ENCODE peak calls at places on chromosomes 12 and 14, in nine cellular contexts. One of them, this sample, is unnamed.

GRCh38 chr14:74275265-74275841 is 27.4 kb downstream of the ABCD4 start:
- DNase-seq in ACHN: no peak
- DNase-seq in lung microvascular endothelial cell: no peak
- DNase-seq in activated B cell treated with CpG ODN at 0.5 μM for 24 hours: no peak
- DNase-seq in fibroblast of gingiva: peak
- DNase-seq in PC-3: peak
- DNase-seq in Kasumi-1: no peak
- DNase-seq in GM20000: no peak
- DNase-seq in Right ventricle myocardium superior: no peak
- DNase-seq in this sample: no peak

GRCh38 chr12:110813298-110813697 is 33.5 kb upstream of the CCDC63 start:
- DNase-seq in ACHN: no peak
- DNase-seq in activated B cell treated with CpG ODN at 0.5 μM for 24 hours: no peak
- DNase-seq in PC-3: no peak
- DNase-seq in lung microvascular endothelial cell: no peak
- DNase-seq in fibroblast of gingiva: no peak
- DNase-seq in GM20000: no peak
- DNase-seq in Kasumi-1: no peak
- DNase-seq in Right ventricle myocardium superior: no peak
- DNase-seq in this sample: no peak

GRCh38 chr12:49946497-49946896 is 4.0 kb upstream of the AQP2 start:
- DNase-seq in lung microvascular endothelial cell: no peak
- DNase-seq in PC-3: no peak
- DNase-seq in activated B cell treated with CpG ODN at 0.5 μM for 24 hours: no peak
- DNase-seq in GM20000: no peak
- DNase-seq in ACHN: no peak
- DNase-seq in fibroblast of gingiva: no peak
- DNase-seq in Right ventricle myocardium superior: no peak
- DNase-seq in Kasumi-1: no peak
- DNase-seq in this sample: no peak

GRCh38 chr14:97180304-97181200 is 383.4 kb downstream of the VRK1 start:
- DNase-seq in Right ventricle myocardium superior: no peak
- DNase-seq in activated B cell treated with CpG ODN at 0.5 μM for 24 hours: no peak
- DNase-seq in Kasumi-1: peak
- DNase-seq in PC-3: peak
- DNase-seq in fibroblast of gingiva: no peak
- DNase-seq in lung microvascular endothelial cell: peak
- DNase-seq in ACHN: peak
- DNase-seq in GM20000: no peak
- DNase-seq in this sample: no peak

GRCh38 chr12:34398366-34398705 is 376.0 kb downstream of the ALG10 start:
- DNase-seq in activated B cell treated with CpG ODN at 0.5 μM for 24 hours: peak
- DNase-seq in Right ventricle myocardium superior: peak
- DNase-seq in PC-3: no peak
- DNase-seq in ACHN: no peak
- DNase-seq in GM20000: peak
- DNase-seq in fibroblast of gingiva: no peak
- DNase-seq in Kasumi-1: no peak
- DNase-seq in lung microvascular endothelial cell: no peak
- DNase-seq in this sample: peak

GRCh38 chr12:92294676-92295440 is 149.2 kb upstream of the BTG1 start:
- DNase-seq in Kasumi-1: no peak
- DNase-seq in fibroblast of gingiva: no peak
- DNase-seq in Right ventricle myocardium superior: no peak
- DNase-seq in PC-3: no peak
- DNase-seq in ACHN: no peak
- DNase-seq in GM20000: no peak
- DNase-seq in lung microvascular endothelial cell: no peak
- DNase-seq in activated B cell treated with CpG ODN at 0.5 μM for 24 hours: no peak
- DNase-seq in this sample: no peak

GRCh38 chr12:31518680-31519227 is 72.2 kb downstream of the DENND5B start:
- DNase-seq in GM20000: no peak
- DNase-seq in Kasumi-1: no peak
- DNase-seq in PC-3: peak
- DNase-seq in Right ventricle myocardium superior: no peak
- DNase-seq in activated B cell treated with CpG ODN at 0.5 μM for 24 hours: no peak
- DNase-seq in lung microvascular endothelial cell: peak
- DNase-seq in fibroblast of gingiva: peak
- DNase-seq in ACHN: peak
- DNase-seq in this sample: peak

GRCh38 chr14:99769799-99770198 is 23.4 kb upstream of the EML1 start:
- DNase-seq in ACHN: no peak
- DNase-seq in Kasumi-1: no peak
- DNase-seq in lung microvascular endothelial cell: no peak
- DNase-seq in fibroblast of gingiva: no peak
- DNase-seq in activated B cell treated with CpG ODN at 0.5 μM for 24 hours: no peak
- DNase-seq in GM20000: no peak
- DNase-seq in PC-3: no peak
- DNase-seq in Right ventricle myocardium superior: no peak
- DNase-seq in this sample: no peak

GRCh38 chr12:95083471-95083870 is 10.1 kb upstream of the NR2C1 start:
- DNase-seq in PC-3: no peak
- DNase-seq in fibroblast of gingiva: no peak
- DNase-seq in Right ventricle myocardium superior: no peak
- DNase-seq in GM20000: no peak
- DNase-seq in ACHN: no peak
- DNase-seq in Kasumi-1: no peak
- DNase-seq in activated B cell treated with CpG ODN at 0.5 μM for 24 hours: no peak
- DNase-seq in lung microvascular endothelial cell: no peak
- DNase-seq in this sample: no peak

GRCh38 chr14:23556700-23557440 is 799 bp downstream of the THTPA start:
- DNase-seq in Right ventricle myocardium superior: no peak
- DNase-seq in GM20000: no peak
- DNase-seq in ACHN: no peak
- DNase-seq in activated B cell treated with CpG ODN at 0.5 μM for 24 hours: no peak
- DNase-seq in Kasumi-1: peak
- DNase-seq in fibroblast of gingiva: no peak
- DNase-seq in lung microvascular endothelial cell: peak
- DNase-seq in PC-3: peak
- DNase-seq in this sample: no peak

GRCh38 chr12:109695961-109696461 is 17.6 kb upstream of the FAM222A start:
- DNase-seq in GM20000: no peak
- DNase-seq in PC-3: no peak
- DNase-seq in Right ventricle myocardium superior: no peak
- DNase-seq in activated B cell treated with CpG ODN at 0.5 μM for 24 hours: no peak
- DNase-seq in Kasumi-1: no peak
- DNase-seq in lung microvascular endothelial cell: no peak
- DNase-seq in fibroblast of gingiva: no peak
- DNase-seq in ACHN: no peak
- DNase-seq in this sample: no peak

GRCh38 chr12:114669501-114670256 is 14.3 kb downstream of the TBX3 start:
- DNase-seq in PC-3: peak
- DNase-seq in ACHN: no peak
- DNase-seq in fibroblast of gingiva: peak
- DNase-seq in activated B cell treated with CpG ODN at 0.5 μM for 24 hours: no peak
- DNase-seq in Kasumi-1: no peak
- DNase-seq in lung microvascular endothelial cell: no peak
- DNase-seq in Right ventricle myocardium superior: no peak
- DNase-seq in GM20000: no peak
- DNase-seq in this sample: no peak

GRCh38 chr14:54818201-54819133 is 84.2 kb downstream of the GCH1 start:
- DNase-seq in ACHN: peak
- DNase-seq in Right ventricle myocardium superior: no peak
- DNase-seq in GM20000: no peak
- DNase-seq in fibroblast of gingiva: peak
- DNase-seq in lung microvascular endothelial cell: peak
- DNase-seq in Kasumi-1: no peak
- DNase-seq in PC-3: peak
- DNase-seq in activated B cell treated with CpG ODN at 0.5 μM for 24 hours: no peak
- DNase-seq in this sample: no peak

GRCh38 chr12:107670999-107671643 is 14.5 kb upstream of the PWP1 start:
- DNase-seq in PC-3: peak
- DNase-seq in activated B cell treated with CpG ODN at 0.5 μM for 24 hours: no peak
- DNase-seq in Right ventricle myocardium superior: no peak
- DNase-seq in lung microvascular endothelial cell: peak
- DNase-seq in fibroblast of gingiva: no peak
- DNase-seq in Kasumi-1: no peak
- DNase-seq in GM20000: peak
- DNase-seq in ACHN: peak
- DNase-seq in this sample: no peak

GRCh38 chr14:75876526-75876925 is 105.3 kb downstream of the TGFB3 start:
- DNase-seq in Right ventricle myocardium superior: no peak
- DNase-seq in ACHN: no peak
- DNase-seq in Kasumi-1: no peak
- DNase-seq in fibroblast of gingiva: no peak
- DNase-seq in activated B cell treated with CpG ODN at 0.5 μM for 24 hours: no peak
- DNase-seq in PC-3: no peak
- DNase-seq in lung microvascular endothelial cell: no peak
- DNase-seq in GM20000: no peak
- DNase-seq in this sample: no peak

GRCh38 chr14:75283884-75284563 is 5.4 kb downstream of the FOS start:
- DNase-seq in GM20000: no peak
- DNase-seq in Kasumi-1: peak
- DNase-seq in Right ventricle myocardium superior: no peak
- DNase-seq in lung microvascular endothelial cell: no peak
- DNase-seq in activated B cell treated with CpG ODN at 0.5 μM for 24 hours: no peak
- DNase-seq in ACHN: no peak
- DNase-seq in fibroblast of gingiva: peak
- DNase-seq in PC-3: no peak
- DNase-seq in this sample: no peak